ENCODE peak calls at places on chromosome 17, in ten cellular contexts. One of them, this sample, is unnamed. For H3K4me1, the result is how much of the 10 kb centered on the place peaks cover.

GRCh38 chr17:10435096-10435495 is 13.3 kb upstream of the MYH8 start:
- DNase-seq in CD8-positive, alpha-beta memory T cell: no peak
- DNase-seq in MM.1S: no peak
- DNase-seq in CD4-positive, CD25-positive, alpha-beta regulatory T cell: no peak
- DNase-seq in cardiac muscle cell: no peak
- DNase-seq in HCT116: no peak
- DNase-seq in left ventricle myocardium inferior: no peak
- DNase-seq in sigmoid colon: no peak
- DNase-seq in IMR-90: no peak
- DNase-seq in kidney: no peak
- DNase-seq in this sample: no peak

GRCh38 chr17:43832976-43833829 is at the start of gene MPP3:
- DNase-seq in CD8-positive, alpha-beta memory T cell: peak
- DNase-seq in MM.1S: peak
- DNase-seq in CD4-positive, CD25-positive, alpha-beta regulatory T cell: peak
- DNase-seq in cardiac muscle cell: peak
- DNase-seq in HCT116: no peak
- DNase-seq in left ventricle myocardium inferior: peak
- DNase-seq in sigmoid colon: peak
- DNase-seq in IMR-90: peak
- DNase-seq in kidney: peak
- DNase-seq in this sample: peak

GRCh38 chr17:56894859-56895455 is 18.9 kb downstream of the TRIM25 start:
- DNase-seq in CD8-positive, alpha-beta memory T cell: no peak
- DNase-seq in MM.1S: no peak
- DNase-seq in CD4-positive, CD25-positive, alpha-beta regulatory T cell: no peak
- DNase-seq in cardiac muscle cell: no peak
- DNase-seq in HCT116: no peak
- DNase-seq in left ventricle myocardium inferior: no peak
- DNase-seq in sigmoid colon: no peak
- DNase-seq in IMR-90: no peak
- DNase-seq in kidney: no peak
- DNase-seq in this sample: no peak

GRCh38 chr17:40566027-40566426 is 755 bp upstream of the CCR7 start:
- DNase-seq in CD8-positive, alpha-beta memory T cell: no peak
- DNase-seq in MM.1S: no peak
- DNase-seq in CD4-positive, CD25-positive, alpha-beta regulatory T cell: no peak
- DNase-seq in cardiac muscle cell: no peak
- DNase-seq in HCT116: no peak
- DNase-seq in left ventricle myocardium inferior: no peak
- DNase-seq in sigmoid colon: no peak
- DNase-seq in IMR-90: no peak
- DNase-seq in kidney: no peak
- DNase-seq in this sample: no peak

GRCh38 chr17:60902399-60902798 is 224.7 kb downstream of the BCAS3 start:
- DNase-seq in CD8-positive, alpha-beta memory T cell: no peak
- DNase-seq in MM.1S: no peak
- DNase-seq in CD4-positive, CD25-positive, alpha-beta regulatory T cell: no peak
- DNase-seq in cardiac muscle cell: no peak
- DNase-seq in HCT116: no peak
- DNase-seq in left ventricle myocardium inferior: no peak
- DNase-seq in sigmoid colon: no peak
- DNase-seq in IMR-90: peak
- DNase-seq in kidney: no peak
- DNase-seq in this sample: no peak

GRCh38 chr17:75277664-75278071 is 6.6 kb upstream of the MIF4GD start:
- DNase-seq in CD8-positive, alpha-beta memory T cell: no peak
- DNase-seq in MM.1S: no peak
- DNase-seq in CD4-positive, CD25-positive, alpha-beta regulatory T cell: no peak
- DNase-seq in cardiac muscle cell: no peak
- DNase-seq in HCT116: no peak
- DNase-seq in left ventricle myocardium inferior: no peak
- DNase-seq in sigmoid colon: no peak
- DNase-seq in IMR-90: peak
- DNase-seq in kidney: no peak
- DNase-seq in this sample: no peak

GRCh38 chr17:41939044-41939695 is 8.8 kb downstream of the ODAD4 start:
- DNase-seq in CD8-positive, alpha-beta memory T cell: no peak
- DNase-seq in MM.1S: no peak
- DNase-seq in CD4-positive, CD25-positive, alpha-beta regulatory T cell: no peak
- DNase-seq in cardiac muscle cell: no peak
- DNase-seq in HCT116: no peak
- DNase-seq in left ventricle myocardium inferior: no peak
- DNase-seq in sigmoid colon: no peak
- DNase-seq in IMR-90: no peak
- DNase-seq in kidney: no peak
- DNase-seq in this sample: no peak

GRCh38 chr17:10026786-10027046 is 121.6 kb upstream of the RCVRN start:
- DNase-seq in CD8-positive, alpha-beta memory T cell: no peak
- DNase-seq in MM.1S: no peak
- DNase-seq in CD4-positive, CD25-positive, alpha-beta regulatory T cell: no peak
- DNase-seq in cardiac muscle cell: no peak
- DNase-seq in HCT116: no peak
- DNase-seq in left ventricle myocardium inferior: no peak
- DNase-seq in sigmoid colon: no peak
- DNase-seq in IMR-90: no peak
- DNase-seq in kidney: no peak
- DNase-seq in this sample: no peak

DNA sequence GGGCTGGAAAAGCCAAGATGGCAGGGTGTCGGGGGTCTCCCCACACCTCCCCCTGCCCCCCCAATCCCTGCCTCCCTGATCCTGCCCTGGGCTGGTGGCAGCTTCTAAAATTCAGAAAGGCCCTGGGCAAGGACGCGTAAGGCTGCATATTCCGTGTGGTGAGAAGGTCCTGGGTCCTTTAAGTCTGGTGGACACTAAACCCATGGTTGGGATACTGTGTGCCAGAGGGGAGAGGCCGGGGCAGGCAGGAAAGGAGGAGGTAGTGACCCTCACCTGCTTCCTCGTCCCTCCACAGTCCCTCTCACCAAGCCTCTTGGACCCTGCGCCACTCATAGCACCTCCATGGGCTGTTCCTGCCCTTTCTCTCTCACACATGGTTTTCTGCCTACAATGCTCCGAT is 28.8 kb downstream of the PRKAR1A start:
- DNase-seq in CD8-positive, alpha-beta memory T cell: no peak
- DNase-seq in MM.1S: no peak
- DNase-seq in CD4-positive, CD25-positive, alpha-beta regulatory T cell: no peak
- DNase-seq in cardiac muscle cell: no peak
- DNase-seq in HCT116: no peak
- DNase-seq in left ventricle myocardium inferior: no peak
- DNase-seq in sigmoid colon: no peak
- DNase-seq in IMR-90: no peak
- DNase-seq in kidney: no peak
- DNase-seq in this sample: no peak
- H3K27ac ChIP-seq in CD8-positive, alpha-beta memory T cell: no peak
- H3K27ac ChIP-seq in MM.1S: no peak
- H3K27ac ChIP-seq in CD4-positive, CD25-positive, alpha-beta regulatory T cell: no peak
- H3K27ac ChIP-seq in cardiac muscle cell: peak
- H3K27ac ChIP-seq in HCT116: no peak
- H3K27ac ChIP-seq in left ventricle myocardium inferior: peak
- H3K27ac ChIP-seq in sigmoid colon: no peak
- H3K27ac ChIP-seq in IMR-90: no peak
- H3K27ac ChIP-seq in kidney: no peak
- H3K27ac ChIP-seq in this sample: no peak

GRCh38 chr17:2089021-2089422 is 34.1 kb downstream of the HIC1 start:
- DNase-seq in CD8-positive, alpha-beta memory T cell: no peak
- DNase-seq in MM.1S: no peak
- DNase-seq in CD4-positive, CD25-positive, alpha-beta regulatory T cell: no peak
- DNase-seq in cardiac muscle cell: no peak
- DNase-seq in HCT116: no peak
- DNase-seq in left ventricle myocardium inferior: no peak
- DNase-seq in sigmoid colon: no peak
- DNase-seq in IMR-90: peak
- DNase-seq in kidney: peak
- DNase-seq in this sample: no peak
- H3K4me1 ChIP-seq in CD8-positive, alpha-beta memory T cell: under half
- H3K4me1 ChIP-seq in MM.1S: under half
- H3K4me1 ChIP-seq in CD4-positive, CD25-positive, alpha-beta regulatory T cell: under half
- H3K4me1 ChIP-seq in cardiac muscle cell: half or more
- H3K4me1 ChIP-seq in HCT116: under half
- H3K4me1 ChIP-seq in left ventricle myocardium inferior: half or more
- H3K4me1 ChIP-seq in sigmoid colon: half or more
- H3K4me1 ChIP-seq in IMR-90: under half
- H3K4me1 ChIP-seq in kidney: under half
- H3K4me1 ChIP-seq in this sample: under half

GRCh38 chr17:7225711-7226331 is 6.1 kb downstream of the ACADVL start:
- DNase-seq in CD8-positive, alpha-beta memory T cell: no peak
- DNase-seq in MM.1S: no peak
- DNase-seq in CD4-positive, CD25-positive, alpha-beta regulatory T cell: no peak
- DNase-seq in cardiac muscle cell: no peak
- DNase-seq in HCT116: no peak
- DNase-seq in left ventricle myocardium inferior: no peak
- DNase-seq in sigmoid colon: no peak
- DNase-seq in IMR-90: no peak
- DNase-seq in kidney: peak
- DNase-seq in this sample: no peak
- H3K27ac ChIP-seq in CD8-positive, alpha-beta memory T cell: no peak
- H3K27ac ChIP-seq in MM.1S: no peak
- H3K27ac ChIP-seq in CD4-positive, CD25-positive, alpha-beta regulatory T cell: no peak
- H3K27ac ChIP-seq in cardiac muscle cell: no peak
- H3K27ac ChIP-seq in HCT116: no peak
- H3K27ac ChIP-seq in left ventricle myocardium inferior: peak
- H3K27ac ChIP-seq in sigmoid colon: no peak
- H3K27ac ChIP-seq in IMR-90: no peak
- H3K27ac ChIP-seq in kidney: no peak
- H3K27ac ChIP-seq in this sample: no peak

GRCh38 chr17:50865868-50866260 is 290 bp downstream of the TOB1 start:
- DNase-seq in CD8-positive, alpha-beta memory T cell: no peak
- DNase-seq in MM.1S: no peak
- DNase-seq in CD4-positive, CD25-positive, alpha-beta regulatory T cell: no peak
- DNase-seq in cardiac muscle cell: no peak
- DNase-seq in HCT116: no peak
- DNase-seq in left ventricle myocardium inferior: no peak
- DNase-seq in sigmoid colon: no peak
- DNase-seq in IMR-90: no peak
- DNase-seq in kidney: no peak
- DNase-seq in this sample: no peak

GRCh38 chr17:50863221-50863843 is 2.8 kb downstream of the TOB1 start:
- DNase-seq in CD8-positive, alpha-beta memory T cell: no peak
- DNase-seq in MM.1S: peak
- DNase-seq in CD4-positive, CD25-positive, alpha-beta regulatory T cell: peak
- DNase-seq in cardiac muscle cell: peak
- DNase-seq in HCT116: peak
- DNase-seq in left ventricle myocardium inferior: no peak
- DNase-seq in sigmoid colon: peak
- DNase-seq in IMR-90: no peak
- DNase-seq in kidney: no peak
- DNase-seq in this sample: no peak

GRCh38 chr17:50865060-50865867 is 890 bp downstream of the TOB1 start:
- DNase-seq in CD8-positive, alpha-beta memory T cell: peak
- DNase-seq in MM.1S: peak
- DNase-seq in CD4-positive, CD25-positive, alpha-beta regulatory T cell: peak
- DNase-seq in cardiac muscle cell: peak
- DNase-seq in HCT116: peak
- DNase-seq in left ventricle myocardium inferior: peak
- DNase-seq in sigmoid colon: peak
- DNase-seq in IMR-90: peak
- DNase-seq in kidney: peak
- DNase-seq in this sample: peak

GRCh38 chr17:50864747-50865059 is 1.5 kb downstream of the TOB1 start:
- DNase-seq in CD8-positive, alpha-beta memory T cell: no peak
- DNase-seq in MM.1S: no peak
- DNase-seq in CD4-positive, CD25-positive, alpha-beta regulatory T cell: no peak
- DNase-seq in cardiac muscle cell: no peak
- DNase-seq in HCT116: no peak
- DNase-seq in left ventricle myocardium inferior: no peak
- DNase-seq in sigmoid colon: no peak
- DNase-seq in IMR-90: no peak
- DNase-seq in kidney: no peak
- DNase-seq in this sample: no peak

GRCh38 chr17:50863931-50864330 is 2.2 kb downstream of the TOB1 start:
- DNase-seq in CD8-positive, alpha-beta memory T cell: no peak
- DNase-seq in MM.1S: no peak
- DNase-seq in CD4-positive, CD25-positive, alpha-beta regulatory T cell: no peak
- DNase-seq in cardiac muscle cell: no peak
- DNase-seq in HCT116: no peak
- DNase-seq in left ventricle myocardium inferior: no peak
- DNase-seq in sigmoid colon: no peak
- DNase-seq in IMR-90: no peak
- DNase-seq in kidney: no peak
- DNase-seq in this sample: no peak
- H3K4me1 ChIP-seq in CD8-positive, alpha-beta memory T cell: half or more
- H3K4me1 ChIP-seq in MM.1S: under half
- H3K4me1 ChIP-seq in CD4-positive, CD25-positive, alpha-beta regulatory T cell: half or more
- H3K4me1 ChIP-seq in cardiac muscle cell: under half
- H3K4me1 ChIP-seq in HCT116: under half
- H3K4me1 ChIP-seq in left ventricle myocardium inferior: half or more
- H3K4me1 ChIP-seq in sigmoid colon: under half
- H3K4me1 ChIP-seq in IMR-90: under half
- H3K4me1 ChIP-seq in kidney: under half
- H3K4me1 ChIP-seq in this sample: under half

GRCh38 chr17:80793851-80794267 is 197.8 kb upstream of the CHMP6 start:
- DNase-seq in CD8-positive, alpha-beta memory T cell: no peak
- DNase-seq in MM.1S: no peak
- DNase-seq in CD4-positive, CD25-positive, alpha-beta regulatory T cell: no peak
- DNase-seq in cardiac muscle cell: no peak
- DNase-seq in HCT116: no peak
- DNase-seq in left ventricle myocardium inferior: no peak
- DNase-seq in sigmoid colon: peak
- DNase-seq in IMR-90: peak
- DNase-seq in kidney: peak
- DNase-seq in this sample: no peak
- H3K27ac ChIP-seq in CD8-positive, alpha-beta memory T cell: peak
- H3K27ac ChIP-seq in MM.1S: no peak
- H3K27ac ChIP-seq in CD4-positive, CD25-positive, alpha-beta regulatory T cell: no peak
- H3K27ac ChIP-seq in cardiac muscle cell: no peak
- H3K27ac ChIP-seq in HCT116: no peak
- H3K27ac ChIP-seq in left ventricle myocardium inferior: no peak
- H3K27ac ChIP-seq in sigmoid colon: peak
- H3K27ac ChIP-seq in IMR-90: peak
- H3K27ac ChIP-seq in kidney: no peak
- H3K27ac ChIP-seq in this sample: peak

DNA sequence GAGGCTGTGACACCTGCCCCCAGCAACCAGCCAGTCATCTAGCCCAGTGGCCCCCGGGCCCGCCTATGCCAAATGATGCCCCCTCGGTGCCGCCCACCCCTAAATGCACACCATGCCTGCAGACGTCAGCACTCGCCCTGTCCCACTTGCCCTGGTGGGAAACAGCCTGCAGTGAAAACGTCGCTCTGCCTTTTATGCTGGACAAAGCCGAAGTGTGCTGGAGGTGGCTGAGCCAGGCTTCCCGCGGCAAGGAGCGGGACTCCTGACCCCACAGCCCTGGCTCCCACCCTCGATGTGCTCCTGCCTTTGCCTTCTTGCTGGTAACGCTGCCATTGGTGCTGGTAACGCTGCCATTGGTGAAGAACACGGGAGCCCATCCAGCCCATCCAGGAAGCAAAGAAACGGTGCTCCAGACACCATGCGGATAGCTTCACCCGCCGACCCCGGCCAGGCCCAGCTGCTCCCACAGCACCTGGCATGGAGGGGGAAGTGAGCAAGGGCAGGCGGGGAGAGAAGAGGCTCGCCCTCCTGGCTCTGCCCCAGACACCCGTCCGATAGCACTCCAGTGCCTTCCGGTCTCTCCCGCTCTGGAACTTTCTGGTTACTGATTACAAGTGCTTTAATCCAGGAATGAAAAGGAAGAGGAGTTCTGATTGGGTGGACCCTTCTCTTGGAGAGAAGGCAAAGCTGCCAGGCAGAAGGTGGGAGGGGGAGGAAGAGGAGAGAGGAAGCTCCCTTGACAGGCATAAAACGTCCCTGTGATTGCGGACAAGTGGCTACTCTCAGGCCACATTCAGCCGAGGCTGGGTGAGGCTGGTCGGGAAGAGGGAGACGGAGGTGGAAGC is 4.0 kb upstream of the BAIAP2 start:
- DNase-seq in CD8-positive, alpha-beta memory T cell: no peak
- DNase-seq in MM.1S: no peak
- DNase-seq in CD4-positive, CD25-positive, alpha-beta regulatory T cell: no peak
- DNase-seq in cardiac muscle cell: no peak
- DNase-seq in HCT116: no peak
- DNase-seq in left ventricle myocardium inferior: no peak
- DNase-seq in sigmoid colon: peak
- DNase-seq in IMR-90: no peak
- DNase-seq in kidney: peak
- DNase-seq in this sample: no peak
- H3K4me1 ChIP-seq in CD8-positive, alpha-beta memory T cell: under half
- H3K4me1 ChIP-seq in MM.1S: under half
- H3K4me1 ChIP-seq in CD4-positive, CD25-positive, alpha-beta regulatory T cell: under half
- H3K4me1 ChIP-seq in cardiac muscle cell: under half
- H3K4me1 ChIP-seq in HCT116: under half
- H3K4me1 ChIP-seq in left ventricle myocardium inferior: under half
- H3K4me1 ChIP-seq in sigmoid colon: under half
- H3K4me1 ChIP-seq in IMR-90: under half
- H3K4me1 ChIP-seq in kidney: under half
- H3K4me1 ChIP-seq in this sample: under half

This sample was measured in naive thymus-derived CD4-positive, alpha-beta T cell.